ENCODE peak calls at places on chromosomes 3 and 15, in four cellular contexts. One of them, this sample, is unnamed.

GRCh38 chr3:65619391-65620298 is 419.1 kb downstream of the MAGI1 start:
- DNase-seq in HFFc6: peak; percentile 4
- DNase-seq in progenitor cell of endocrine pancreas: no peak
- DNase-seq in fibroblast of mammary gland: no peak
- DNase-seq in this sample: no peak

GRCh38 chr15:77455696-77456293 is 35.1 kb downstream of the HMG20A start:
- DNase-seq in HFFc6: peak; percentile 67
- DNase-seq in progenitor cell of endocrine pancreas: no peak
- DNase-seq in fibroblast of mammary gland: peak; percentile 94
- DNase-seq in this sample: no peak

GRCh38 chr3:133475245-133476010 is 75.6 kb downstream of the BFSP2 start:
- DNase-seq in HFFc6: no peak
- DNase-seq in progenitor cell of endocrine pancreas: no peak
- DNase-seq in fibroblast of mammary gland: no peak
- DNase-seq in this sample: peak; percentile 84

GRCh38 chr3:41679412-41679811 is 282.5 kb downstream of the ULK4 start:
- DNase-seq in HFFc6: no peak
- DNase-seq in progenitor cell of endocrine pancreas: no peak
- DNase-seq in fibroblast of mammary gland: peak; percentile 12
- DNase-seq in this sample: no peak

GRCh38 chr3:156626104-156626503 is 48.3 kb upstream of the TIPARP start:
- DNase-seq in HFFc6: no peak
- DNase-seq in progenitor cell of endocrine pancreas: no peak
- DNase-seq in fibroblast of mammary gland: no peak
- DNase-seq in this sample: no peak

GRCh38 chr3:65979152-65979551 is 59.6 kb downstream of the MAGI1 start:
- DNase-seq in HFFc6: peak; percentile 88
- DNase-seq in progenitor cell of endocrine pancreas: no peak
- DNase-seq in fibroblast of mammary gland: peak; percentile 93
- DNase-seq in this sample: no peak

GRCh38 chr15:60801336-60801735 is 322.4 kb upstream of the ICE2 start:
- DNase-seq in HFFc6: no peak
- DNase-seq in progenitor cell of endocrine pancreas: no peak
- DNase-seq in fibroblast of mammary gland: no peak
- DNase-seq in this sample: no peak

GRCh38 chr3:159593927-159594605 is 394.6 kb upstream of the IL12A start:
- DNase-seq in HFFc6: no peak
- DNase-seq in progenitor cell of endocrine pancreas: no peak
- DNase-seq in fibroblast of mammary gland: no peak
- DNase-seq in this sample: no peak

GRCh38 chr15:61084944-61085367 is 144.1 kb downstream of the RORA start:
- DNase-seq in HFFc6: no peak
- DNase-seq in progenitor cell of endocrine pancreas: no peak
- DNase-seq in fibroblast of mammary gland: peak; percentile 38
- DNase-seq in this sample: peak; percentile 28

GRCh38 chr3:114758828-114759709 is 388.0 kb downstream of the ZBTB20 start:
- DNase-seq in HFFc6: peak; percentile 17
- DNase-seq in progenitor cell of endocrine pancreas: no peak
- DNase-seq in fibroblast of mammary gland: peak; percentile 84
- DNase-seq in this sample: no peak

GRCh38 chr3:24363242-24363641 is 131.4 kb downstream of the THRB start:
- DNase-seq in HFFc6: no peak
- DNase-seq in progenitor cell of endocrine pancreas: no peak
- DNase-seq in fibroblast of mammary gland: peak; percentile 65
- DNase-seq in this sample: no peak

GRCh38 chr15:72231847-72232461 is 964 bp upstream of the PKM start:
- DNase-seq in HFFc6: peak; percentile 80
- DNase-seq in progenitor cell of endocrine pancreas: no peak
- DNase-seq in fibroblast of mammary gland: peak; percentile 83
- DNase-seq in this sample: peak; percentile 33

GRCh38 chr15:29121369-29121656 is 148.3 kb downstream of the NSMCE3 start:
- DNase-seq in HFFc6: no peak
- DNase-seq in progenitor cell of endocrine pancreas: no peak
- DNase-seq in fibroblast of mammary gland: no peak
- DNase-seq in this sample: no peak

GRCh38 chr3:24477090-24477656 is 17.5 kb downstream of the THRB start:
- DNase-seq in HFFc6: no peak
- DNase-seq in progenitor cell of endocrine pancreas: no peak
- DNase-seq in fibroblast of mammary gland: no peak
- DNase-seq in this sample: no peak

GRCh38 chr15:52804526-52805081 is 14.5 kb upstream of the ONECUT1 start:
- DNase-seq in HFFc6: no peak
- DNase-seq in progenitor cell of endocrine pancreas: no peak
- DNase-seq in fibroblast of mammary gland: no peak
- DNase-seq in this sample: peak; percentile 33

GRCh38 chr15:90082140-90082713 is 20.0 kb downstream of the IDH2 start:
- DNase-seq in HFFc6: no peak
- DNase-seq in progenitor cell of endocrine pancreas: no peak
- DNase-seq in fibroblast of mammary gland: no peak
- DNase-seq in this sample: no peak

GRCh38 chr3:5531741-5532140 is 344.2 kb downstream of the EDEM1 start:
- DNase-seq in HFFc6: no peak
- DNase-seq in progenitor cell of endocrine pancreas: no peak
- DNase-seq in fibroblast of mammary gland: no peak
- DNase-seq in this sample: no peak

GRCh38 chr3:43036621-43037331 is 57.7 kb downstream of the GASK1A start:
- DNase-seq in HFFc6: no peak
- DNase-seq in progenitor cell of endocrine pancreas: no peak
- DNase-seq in fibroblast of mammary gland: no peak
- DNase-seq in this sample: no peak

GRCh38 chr3:155989536-155989935 is 119.1 kb downstream of the GMPS start:
- DNase-seq in HFFc6: no peak
- DNase-seq in progenitor cell of endocrine pancreas: no peak
- DNase-seq in fibroblast of mammary gland: no peak
- DNase-seq in this sample: no peak

GRCh38 chr3:37221407-37221806 is 47.0 kb upstream of the LRRFIP2 start:
- DNase-seq in HFFc6: peak; percentile 76
- DNase-seq in progenitor cell of endocrine pancreas: no peak
- DNase-seq in fibroblast of mammary gland: peak; percentile 78
- DNase-seq in this sample: no peak

GRCh38 chr15:98203872-98204660 is 243.6 kb downstream of the ARRDC4 start:
- DNase-seq in HFFc6: no peak
- DNase-seq in progenitor cell of endocrine pancreas: no peak
- DNase-seq in fibroblast of mammary gland: no peak
- DNase-seq in this sample: no peak

GRCh38 chr15:47384316-47384715 is 333.0 kb upstream of the SEMA6D start:
- DNase-seq in HFFc6: peak; percentile 82
- DNase-seq in progenitor cell of endocrine pancreas: no peak
- DNase-seq in fibroblast of mammary gland: peak; percentile 92
- DNase-seq in this sample: no peak

GRCh38 chr3:11634974-11635612 is 8.6 kb downstream of the VGLL4 start:
- DNase-seq in HFFc6: no peak
- DNase-seq in progenitor cell of endocrine pancreas: no peak
- DNase-seq in fibroblast of mammary gland: no peak
- DNase-seq in this sample: no peak

GRCh38 chr15:96089396-96090058 is 241.0 kb upstream of the NR2F2 start:
- DNase-seq in HFFc6: no peak
- DNase-seq in progenitor cell of endocrine pancreas: no peak
- DNase-seq in fibroblast of mammary gland: no peak
- DNase-seq in this sample: no peak

GRCh38 chr3:42013652-42014442 is 51.9 kb upstream of the ULK4 start:
- DNase-seq in HFFc6: no peak
- DNase-seq in progenitor cell of endocrine pancreas: peak; percentile 23
- DNase-seq in fibroblast of mammary gland: no peak
- DNase-seq in this sample: peak; percentile 48

GRCh38 chr15:23422946-23423708 is 23.9 kb downstream of the GOLGA6L2 start:
- DNase-seq in HFFc6: no peak
- DNase-seq in progenitor cell of endocrine pancreas: no peak
- DNase-seq in fibroblast of mammary gland: peak; percentile 12
- DNase-seq in this sample: no peak

GRCh38 chr15:48946088-48946839 is 17.5 kb downstream of the SHC4 start:
- DNase-seq in HFFc6: peak; percentile 58
- DNase-seq in progenitor cell of endocrine pancreas: no peak
- DNase-seq in fibroblast of mammary gland: peak; percentile 54
- DNase-seq in this sample: no peak

GRCh38 chr3:29694783-29695182 is 413.9 kb downstream of the RBMS3 start:
- DNase-seq in HFFc6: peak; percentile 93
- DNase-seq in progenitor cell of endocrine pancreas: no peak
- DNase-seq in fibroblast of mammary gland: peak; percentile 95
- DNase-seq in this sample: no peak

GRCh38 chr3:71247221-71247947 is 336.1 kb downstream of the FOXP1 start:
- DNase-seq in HFFc6: peak; percentile 32
- DNase-seq in progenitor cell of endocrine pancreas: no peak
- DNase-seq in fibroblast of mammary gland: peak; percentile 66
- DNase-seq in this sample: no peak

GRCh38 chr3:50620420-50620819 is 3.5 kb downstream of the MAPKAPK3 start:
- DNase-seq in HFFc6: no peak
- DNase-seq in progenitor cell of endocrine pancreas: no peak
- DNase-seq in fibroblast of mammary gland: no peak
- DNase-seq in this sample: no peak

GRCh38 chr3:39166932-39167532 is 13.6 kb upstream of the CSRNP1 start:
- DNase-seq in HFFc6: peak; percentile 93
- DNase-seq in progenitor cell of endocrine pancreas: no peak
- DNase-seq in fibroblast of mammary gland: peak; percentile 99
- DNase-seq in this sample: no peak

GRCh38 chr3:127823590-127823857 is 1.2 kb upstream of the MGLL start:
- DNase-seq in HFFc6: no peak
- DNase-seq in progenitor cell of endocrine pancreas: no peak
- DNase-seq in fibroblast of mammary gland: no peak
- DNase-seq in this sample: no peak

GRCh38 chr3:127822836-127823589 is 698 bp upstream of the MGLL start:
- DNase-seq in HFFc6: no peak
- DNase-seq in progenitor cell of endocrine pancreas: peak; percentile 22
- DNase-seq in fibroblast of mammary gland: no peak
- DNase-seq in this sample: peak; percentile 78

GRCh38 chr3:127824151-127824825 is 2.0 kb upstream of the MGLL start:
- DNase-seq in HFFc6: no peak
- DNase-seq in progenitor cell of endocrine pancreas: no peak
- DNase-seq in fibroblast of mammary gland: no peak
- DNase-seq in this sample: no peak

GRCh38 chr3:127827808-127828207 is 5.5 kb upstream of the MGLL start:
- DNase-seq in HFFc6: no peak
- DNase-seq in progenitor cell of endocrine pancreas: no peak
- DNase-seq in fibroblast of mammary gland: no peak
- DNase-seq in this sample: no peak

DNA sequence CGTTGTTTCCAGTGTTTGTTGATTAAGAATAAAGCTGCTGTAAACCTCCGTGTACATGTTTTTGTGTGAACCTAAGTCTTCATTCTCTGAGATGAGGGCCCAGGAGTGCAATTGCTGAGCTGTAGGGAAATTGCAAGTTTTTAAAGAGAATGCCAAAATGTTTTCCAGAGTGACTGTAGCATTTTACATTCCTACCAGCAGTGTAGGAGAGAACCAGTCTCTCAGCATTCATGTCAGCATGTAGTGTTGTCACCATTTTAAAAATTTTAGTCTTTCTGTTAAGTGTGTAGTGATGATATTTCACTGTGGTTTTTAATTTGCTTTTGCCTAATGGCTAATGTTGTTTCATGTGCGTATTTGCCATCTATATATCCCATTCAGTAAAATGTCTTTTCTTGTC is 3.4 kb upstream of the MGLL start:
- DNase-seq in HFFc6: no peak
- DNase-seq in progenitor cell of endocrine pancreas: no peak
- DNase-seq in fibroblast of mammary gland: no peak
- DNase-seq in this sample: no peak
- TF ChIP-seq CTCF in HFFc6: peak; percentile 51
- TF ChIP-seq CTCF in progenitor cell of endocrine pancreas: no peak
- TF ChIP-seq CTCF in fibroblast of mammary gland: peak; percentile 10
- TF ChIP-seq CTCF in this sample: no peak

GRCh38 chr15:34264070-34264469 is 39.3 kb downstream of the EMC4 start:
- DNase-seq in HFFc6: no peak
- DNase-seq in progenitor cell of endocrine pancreas: no peak
- DNase-seq in fibroblast of mammary gland: no peak
- DNase-seq in this sample: no peak

GRCh38 chr15:34262362-34262761 is 37.5 kb downstream of the EMC4 start:
- DNase-seq in HFFc6: no peak
- DNase-seq in progenitor cell of endocrine pancreas: no peak
- DNase-seq in fibroblast of mammary gland: no peak
- DNase-seq in this sample: no peak

GRCh38 chr15:34271493-34271892 is 46.7 kb downstream of the EMC4 start:
- DNase-seq in HFFc6: peak; percentile 24
- DNase-seq in progenitor cell of endocrine pancreas: no peak
- DNase-seq in fibroblast of mammary gland: peak; percentile 88
- DNase-seq in this sample: no peak

DNA sequence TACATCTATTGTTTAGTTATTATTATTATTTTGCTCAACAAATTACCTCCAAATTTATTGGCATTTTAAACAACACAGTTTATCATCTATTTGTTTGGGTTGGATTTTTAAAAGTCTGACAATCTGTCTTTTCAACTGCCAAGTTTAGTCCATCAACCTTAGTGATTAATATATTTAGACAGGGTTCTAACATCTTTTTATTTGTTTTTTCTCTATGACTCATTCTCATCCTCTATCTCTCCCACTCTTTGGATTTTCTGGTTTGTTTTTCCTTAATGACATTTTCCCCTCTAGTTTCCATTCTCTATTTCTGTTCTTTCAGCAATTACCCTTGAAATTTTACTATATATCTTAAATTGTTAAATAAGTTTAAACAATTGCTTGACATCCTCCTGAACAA is 41.9 kb downstream of the EMC4 start:
- DNase-seq in HFFc6: no peak
- DNase-seq in progenitor cell of endocrine pancreas: no peak
- DNase-seq in fibroblast of mammary gland: no peak
- DNase-seq in this sample: no peak
- TF ChIP-seq CTCF in HFFc6: no peak
- TF ChIP-seq CTCF in progenitor cell of endocrine pancreas: no peak
- TF ChIP-seq CTCF in fibroblast of mammary gland: no peak
- TF ChIP-seq CTCF in this sample: no peak

GRCh38 chr3:126679318-126679751 is 24.4 kb upstream of the TXNRD3 start:
- DNase-seq in HFFc6: peak; percentile 67
- DNase-seq in progenitor cell of endocrine pancreas: peak; percentile 91
- DNase-seq in fibroblast of mammary gland: peak; percentile 70
- DNase-seq in this sample: peak; percentile 80
- TF ChIP-seq CTCF in HFFc6: peak; percentile 99
- TF ChIP-seq CTCF in progenitor cell of endocrine pancreas: peak; percentile 95
- TF ChIP-seq CTCF in fibroblast of mammary gland: peak; percentile 75
- TF ChIP-seq CTCF in this sample: peak; percentile 91

GRCh38 chr15:68469162-68470048 is 37.4 kb upstream of the ITGA11 start:
- DNase-seq in HFFc6: no peak
- DNase-seq in progenitor cell of endocrine pancreas: no peak
- DNase-seq in fibroblast of mammary gland: no peak
- DNase-seq in this sample: no peak

GRCh38 chr15:68464451-68465090 is 32.6 kb upstream of the ITGA11 start:
- DNase-seq in HFFc6: peak; percentile 16
- DNase-seq in progenitor cell of endocrine pancreas: no peak
- DNase-seq in fibroblast of mammary gland: peak; percentile 82
- DNase-seq in this sample: no peak

GRCh38 chr15:68463996-68464395 is 32.0 kb upstream of the ITGA11 start:
- DNase-seq in HFFc6: no peak
- DNase-seq in progenitor cell of endocrine pancreas: no peak
- DNase-seq in fibroblast of mammary gland: peak; percentile 16
- DNase-seq in this sample: no peak

GRCh38 chr15:68465861-68466560 is 34.0 kb upstream of the ITGA11 start:
- DNase-seq in HFFc6: no peak
- DNase-seq in progenitor cell of endocrine pancreas: no peak
- DNase-seq in fibroblast of mammary gland: peak; percentile 25
- DNase-seq in this sample: no peak

DNA sequence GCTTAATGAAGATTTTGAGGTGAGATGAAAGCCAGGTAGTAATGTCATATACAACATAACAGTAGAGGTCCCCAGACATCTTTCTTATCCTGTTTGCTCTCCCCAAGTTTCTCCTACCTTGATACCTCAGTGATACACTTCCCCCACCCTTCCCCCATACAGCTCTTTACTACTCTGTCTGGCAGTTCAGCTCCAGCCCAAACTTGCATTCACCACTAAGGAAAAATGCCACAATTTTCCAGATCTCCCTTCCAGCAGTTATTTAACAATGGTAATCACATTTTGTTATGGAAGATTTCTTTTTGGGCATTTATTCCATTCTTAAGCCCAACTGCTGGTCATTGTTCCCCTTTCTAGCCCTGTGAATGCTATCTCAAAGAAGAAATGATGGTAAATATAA is 34.9 kb upstream of the ITGA11 start:
- DNase-seq in HFFc6: no peak
- DNase-seq in progenitor cell of endocrine pancreas: no peak
- DNase-seq in fibroblast of mammary gland: no peak
- DNase-seq in this sample: no peak
- TF ChIP-seq CTCF in HFFc6: no peak
- TF ChIP-seq CTCF in progenitor cell of endocrine pancreas: no peak
- TF ChIP-seq CTCF in fibroblast of mammary gland: no peak
- TF ChIP-seq CTCF in this sample: no peak

This sample was measured in GM20000.